ENCODE peak calls at places on chromosomes 16 and 17, in six cellular contexts. L, V, P, G, E and O are unnamed samples.

GRCh38 chr17:41718287-41718645 is 6.1 kb downstream of the GAST start:
- DNase-seq in L (no peak), V (no peak), P (no peak), G (no peak), E (no peak), O (no peak)

GRCh38 chr16:89923640-89924297 is 627 bp downstream of the TUBB3 start:
- DNase-seq in L (no peak), V (no peak), P (no peak), G (no peak), E (peak; percentile 29), O (no peak)

GRCh38 chr17:72255481-72255880 is 134.7 kb downstream of the SOX9 start:
- DNase-seq in L (no peak), V (no peak), P (no peak), G (no peak), E (no peak), O (no peak)

GRCh38 chr16:72819345-72819744 is 228.6 kb downstream of the ZFHX3 start:
- DNase-seq in L (no peak), V (no peak), P (no peak), G (no peak), E (no peak), O (peak; percentile 60)

GRCh38 chr17:72576289-72576759 is 455.5 kb downstream of the SOX9 start:
- DNase-seq in L (no peak), V (no peak), P (no peak), G (no peak), E (no peak), O (no peak)

GRCh38 chr17:42679001-42679491 is 2.3 kb upstream of the PLEKHH3 start:
- DNase-seq in L (no peak), V (no peak), P (no peak), G (peak; percentile 52), E (peak; percentile 44), O (no peak)

GRCh38 chr16:56351481-56351880 is 73.9 kb downstream of the AMFR start:
- DNase-seq in L (no peak), V (no peak), P (no peak), G (no peak), E (no peak), O (no peak)

GRCh38 chr17:11668633-11669032 is 70.4 kb downstream of the DNAH9 start:
- DNase-seq in L (no peak), V (no peak), P (no peak), G (no peak), E (no peak), O (no peak)

GRCh38 chr17:79944821-79945391 is 90.8 kb downstream of the TBC1D16 start:
- DNase-seq in L (no peak), V (peak; percentile 8), P (no peak), G (no peak), E (no peak), O (no peak)

GRCh38 chr16:11631214-11631613 is 37.0 kb upstream of the SNN start:
- DNase-seq in L (no peak), V (no peak), P (no peak), G (no peak), E (no peak), O (no peak)

DNA sequence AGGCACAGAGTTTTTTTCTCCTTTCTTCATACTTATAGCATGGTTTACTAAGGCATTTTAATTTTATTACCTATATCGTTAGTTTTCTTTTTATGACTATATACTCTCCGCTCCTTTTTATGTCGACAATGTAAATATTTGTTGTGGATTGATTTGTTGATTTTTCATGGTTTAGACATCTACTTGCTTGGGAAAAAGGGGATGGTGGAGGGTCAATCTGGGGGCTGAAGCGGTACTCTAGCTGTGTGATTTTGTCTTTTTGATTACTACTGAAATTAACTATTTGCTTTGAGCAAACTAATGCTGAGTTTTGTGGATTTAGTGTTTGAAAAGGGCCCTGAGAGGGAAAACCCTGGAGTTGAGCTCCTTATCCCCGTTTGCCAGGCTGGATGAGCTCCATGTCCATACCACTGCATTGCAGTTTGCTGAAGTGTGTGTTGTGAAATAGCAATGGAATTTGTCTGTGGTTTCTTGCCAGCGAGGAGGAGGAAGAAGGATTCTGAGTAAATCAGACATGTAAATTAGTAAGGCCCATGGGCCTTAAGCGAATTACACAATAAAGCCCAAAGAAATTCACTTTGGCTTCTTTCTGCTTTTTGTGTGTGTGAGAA is 72.0 kb downstream of the FTO start:
- DNase-seq in L (peak; percentile 56), V (peak; percentile 21), P (no peak), G (peak; percentile 45), E (no peak), O (peak; percentile 93)
- H3K4me3 ChIP-seq in L (no peak overlapping the region), V (no peak overlapping the region), P (no peak overlapping the region), G (no peak overlapping the region), E (no peak overlapping the region), O (no peak overlapping the region)

GRCh38 chr16:75114179-75114945 is 2.2 kb downstream of the LDHD start:
- DNase-seq in L (no peak), V (no peak), P (no peak), G (no peak), E (no peak), O (no peak)

GRCh38 chr16:75113541-75114121 is 2.9 kb downstream of the LDHD start:
- DNase-seq in L (no peak), V (no peak), P (no peak), G (no peak), E (no peak), O (no peak)

GRCh38 chr16:75116911-75117245 is 298 bp upstream of the LDHD start:
- DNase-seq in L (no peak), V (no peak), P (no peak), G (no peak), E (no peak), O (no peak)

GRCh38 chr16:75116081-75116910 is at the start of gene LDHD:
- DNase-seq in L (no peak), V (peak; percentile 83), P (peak; percentile 91), G (peak; percentile 79), E (no peak), O (no peak)

DNA sequence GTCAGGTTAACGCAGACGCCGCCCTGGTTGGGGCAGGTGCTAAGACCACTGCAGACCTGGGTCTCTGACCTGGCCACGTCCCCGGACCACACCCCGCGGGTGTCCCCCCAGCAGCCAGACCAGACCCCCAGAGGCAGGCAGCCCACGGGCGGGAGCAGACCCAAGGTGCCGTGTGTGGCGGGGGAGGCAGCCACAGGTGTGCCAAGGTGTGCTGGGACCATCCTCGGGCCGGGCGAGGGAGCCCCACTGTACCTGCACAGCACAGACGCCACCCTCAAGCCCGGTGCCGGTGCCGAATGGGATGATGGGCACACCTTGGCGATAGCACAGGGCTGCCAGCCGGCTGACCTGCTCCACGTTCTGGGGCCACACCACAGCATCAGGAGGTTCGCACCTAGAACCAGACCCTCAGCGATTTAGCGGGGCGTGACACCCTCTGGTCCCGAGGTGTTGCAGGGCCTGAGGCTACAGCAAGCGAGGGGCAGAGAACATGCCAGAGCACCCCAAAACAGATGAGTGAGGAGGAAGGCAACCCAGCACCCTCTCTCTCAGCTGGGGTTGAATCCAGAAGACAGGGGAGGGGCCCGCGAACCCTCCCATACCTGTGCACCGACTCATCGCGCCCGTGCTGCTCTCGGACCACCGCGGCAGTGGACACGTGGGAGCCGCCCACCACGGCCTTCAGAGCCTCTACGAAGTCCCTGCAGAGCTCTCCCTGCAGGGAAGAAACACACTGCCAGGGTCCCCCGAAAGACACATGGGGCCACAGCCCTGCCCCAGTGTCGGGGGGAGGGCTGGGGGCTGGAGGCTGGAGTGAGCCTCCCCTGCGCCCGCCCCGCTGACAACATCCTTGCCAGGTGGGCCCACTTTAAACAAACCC is 1.4 kb downstream of the LDHD start:
- DNase-seq in L (no peak), V (no peak), P (no peak), G (no peak), E (no peak), O (no peak)
- H3K4me3 ChIP-seq in L (no peak overlapping the region), V (peak overlapping the region; percentile 73), P (peak overlapping the region; percentile 8), G (peak overlapping the region; percentile 66), E (no peak overlapping the region), O (no peak overlapping the region)

GRCh38 chr16:2339521-2340484 is 725 bp downstream of the ABCA3 start:
- DNase-seq in L (peak; percentile 31), V (peak; percentile 52), P (peak; percentile 71), G (peak; percentile 8), E (peak; percentile 63), O (no peak)

GRCh38 chr16:2341456-2342447 is 1.2 kb upstream of the ABCA3 start:
- DNase-seq in L (no peak), V (peak; percentile 21), P (peak; percentile 29), G (no peak), E (no peak), O (no peak)

GRCh38 chr16:2337431-2338296 is 2.9 kb downstream of the ABCA3 start:
- DNase-seq in L (no peak), V (no peak), P (no peak), G (no peak), E (no peak), O (no peak)

GRCh38 chr16:2343211-2343610 is 2.7 kb upstream of the ABCA3 start:
- DNase-seq in L (no peak), V (no peak), P (no peak), G (no peak), E (no peak), O (no peak)

DNA sequence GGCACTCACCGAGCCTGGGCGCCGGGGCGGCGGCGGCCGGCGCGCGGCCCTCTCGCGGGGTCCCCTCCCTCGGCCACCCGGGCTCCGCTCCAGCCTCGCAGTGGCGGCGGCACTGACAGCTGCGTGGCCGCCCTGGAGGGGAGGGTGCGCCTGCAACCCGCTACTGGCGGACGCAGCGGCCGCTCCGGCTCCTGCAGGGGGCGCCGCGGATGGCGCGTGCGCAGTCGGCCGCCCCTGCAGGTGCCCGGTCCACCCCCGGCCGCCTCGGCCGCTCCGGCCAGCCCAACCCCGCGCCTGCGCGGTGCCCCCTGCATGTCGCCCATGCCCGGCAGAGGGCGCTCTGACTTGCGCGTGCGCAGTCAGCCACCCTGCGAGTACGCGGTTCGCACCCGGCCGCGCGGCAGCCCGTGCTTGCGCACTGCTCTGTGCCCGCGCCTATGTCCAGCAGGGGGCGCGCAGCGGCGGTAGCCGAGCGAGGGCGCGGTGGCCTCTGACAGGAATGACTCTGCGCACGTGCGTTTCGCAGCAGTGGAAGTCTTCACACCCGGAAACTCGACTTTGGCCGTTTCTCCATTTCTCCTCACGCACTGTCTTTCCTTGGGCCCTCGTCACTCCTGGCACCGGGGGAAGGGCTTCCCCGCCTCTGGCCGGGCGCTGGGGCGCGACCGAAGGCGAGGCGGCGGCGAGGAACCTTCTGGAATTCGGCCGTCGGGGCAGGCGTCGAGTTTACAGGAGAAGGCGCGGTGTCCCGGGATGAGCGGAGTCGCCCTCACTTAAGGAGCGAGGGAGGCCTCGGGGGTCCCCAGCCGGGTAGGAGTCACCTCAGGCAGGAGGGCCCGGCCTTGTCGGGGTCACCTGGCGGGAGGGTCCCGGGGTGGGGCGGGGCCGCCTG is at the start of gene ABCA3:
- DNase-seq in L (peak; percentile 88), V (peak; percentile 91), P (peak; percentile 94), G (peak; percentile 83), E (peak; percentile 100), O (peak; percentile 34)
- H3K4me3 ChIP-seq in L (peak within 1 kb of the TSS; percentile 70), V (peak within 1 kb of the TSS; percentile 86), P (peak within 1 kb of the TSS; percentile 79), G (peak within 1 kb of the TSS; percentile 93), E (peak within 1 kb of the TSS; percentile 62), O (peak within 1 kb of the TSS; percentile 53)

DNA sequence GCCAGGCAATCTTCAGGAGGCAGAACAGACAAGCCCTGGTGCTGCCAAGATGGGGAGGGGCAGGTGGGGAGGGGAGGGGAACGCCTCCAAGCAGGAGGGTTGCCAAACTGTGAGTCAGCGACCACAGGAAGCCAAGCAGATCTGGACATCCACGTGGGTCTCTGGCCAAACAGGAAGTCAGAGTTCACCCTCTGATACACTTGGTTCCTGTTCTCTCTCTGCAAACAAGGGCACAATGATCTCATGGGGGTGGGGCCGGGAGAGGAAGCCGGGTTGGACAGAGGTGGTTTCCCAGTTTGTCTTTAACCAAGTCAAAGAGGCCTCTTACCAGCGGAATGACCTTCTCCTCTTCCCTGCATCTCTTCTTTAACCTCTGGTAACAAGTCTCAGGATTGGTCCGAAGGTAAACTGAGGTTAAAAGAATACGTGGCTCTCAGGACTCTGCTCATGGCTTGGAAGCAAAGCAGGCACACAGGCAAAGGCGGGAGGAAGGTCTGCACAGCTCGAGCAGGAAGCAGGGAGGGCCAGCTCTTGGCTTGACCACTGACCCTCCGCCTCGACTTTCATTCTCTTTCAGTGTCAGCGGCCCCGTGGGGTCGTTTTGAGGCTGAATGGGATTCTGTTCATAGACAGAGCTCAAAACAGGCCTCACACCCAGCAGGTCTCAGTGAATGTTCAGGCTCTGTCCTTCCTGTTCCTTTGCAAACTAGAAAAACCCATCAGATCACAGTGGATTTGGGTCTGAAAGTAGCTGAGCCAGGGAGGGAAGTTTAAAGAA is 32.9 kb downstream of the TK2 start:
- DNase-seq in L (peak; percentile 100), V (peak; percentile 97), P (peak; percentile 95), G (peak; percentile 99), E (peak; percentile 80), O (peak; percentile 95)
- H3K4me3 ChIP-seq in L (peak overlapping the region; percentile 22), V (peak overlapping the region; percentile 56), P (no peak overlapping the region), G (peak overlapping the region; percentile 41), E (peak overlapping the region; percentile 22), O (no peak overlapping the region)